ENCODE peak calls at places on chromosomes 1 and 21, in ten cellular contexts. V is left colon, W is T-cell, T is iris pigment epithelial cell, E is amniotic stem cell, P is K562, Z is mucosa of descending colon, G is ELR, S is epithelial cell of prostate, C is mesenteric fat pad. I is an unnamed sample.
A peak's percentile ranks its signal among the peaks of the same experiment; 100 is the strongest.

GRCh38 chr1:23804183-23804582 is 3.6 kb upstream of the GALE start:
- DNase-seq in P (no peak), V (no peak), C (no peak), G (no peak), W (no peak), S (no peak), Z (no peak), T (no peak), E (no peak), I (no peak)

GRCh38 chr1:182731852-182732575 is 47.6 kb upstream of the RGS8 start:
- DNase-seq in Z (no peak), S (no peak), W (no peak), V (no peak), E (no peak), G (no peak), C (no peak), T (no peak), P (no peak), I (no peak)

GRCh38 chr21:43188712-43189151 is 19.9 kb downstream of the CRYAA start:
- DNase-seq in T (no peak), C (peak; percentile 87), V (no peak), Z (no peak), P (no peak), S (no peak), W (no peak), G (no peak), E (no peak), I (no peak)

GRCh38 chr21:27586986-27587385 is 620.1 kb upstream of the ADAMTS5 start:
- DNase-seq in W (no peak), E (no peak), C (no peak), P (no peak), G (no peak), S (no peak), Z (no peak), V (no peak), T (no peak), I (no peak)

GRCh38 chr1:207971511-207972224 is 60.7 kb upstream of the CD34 start:
- DNase-seq in T (no peak), Z (no peak), C (no peak), S (no peak), W (no peak), G (no peak), P (no peak), E (no peak), V (no peak), I (no peak)

GRCh38 chr1:113812661-113813135 is 422 bp upstream of the RSBN1 start:
- DNase-seq in W (no peak), P (peak; percentile 44), V (peak; percentile 27), G (no peak), C (no peak), Z (peak; percentile 40), E (no peak), S (no peak), T (no peak), I (no peak)

GRCh38 chr1:50605186-50605875 is 182.1 kb upstream of the DMRTA2 start:
- DNase-seq in S (no peak), C (no peak), Z (peak; percentile 67), P (peak; percentile 43), G (peak; percentile 48), V (peak; percentile 22), W (no peak), E (peak; percentile 13), T (peak; percentile 66), I (no peak)

GRCh38 chr1:84884671-84885389 is 8.2 kb downstream of the LPAR3 start:
- DNase-seq in E (no peak), G (peak; percentile 26), P (no peak), W (no peak), V (no peak), C (no peak), Z (no peak), T (no peak), S (no peak), I (no peak)

GRCh38 chr1:43763497-43763973 is 56.2 kb downstream of the ST3GAL3 start:
- DNase-seq in W (peak; percentile 6), S (peak; percentile 46), T (peak; percentile 92), Z (peak; percentile 88), C (no peak), E (peak; percentile 77), P (peak; percentile 71), V (peak; percentile 64), G (peak; percentile 87), I (peak; percentile 31)

GRCh38 chr21:15171546-15171945 is 106.7 kb upstream of the NRIP1 start:
- DNase-seq in C (no peak), P (no peak), G (no peak), Z (no peak), W (no peak), E (no peak), T (no peak), V (no peak), S (no peak), I (no peak)

GRCh38 chr1:162192323-162192678 is 122.8 kb downstream of the NOS1AP start:
- DNase-seq in W (no peak), C (no peak), S (no peak), P (no peak), G (no peak), Z (no peak), V (no peak), T (no peak), E (no peak), I (no peak)

GRCh38 chr1:36161656-36162531 is 5.9 kb downstream of the MAP7D1 start:
- DNase-seq in S (peak; percentile 81), Z (no peak), P (peak; percentile 47), C (no peak), W (peak; percentile 59), V (peak; percentile 38), E (no peak), G (peak; percentile 71), T (peak; percentile 53), I (peak; percentile 50)

GRCh38 chr1:36408479-36408878 is 10.8 kb upstream of the LSM10 start:
- DNase-seq in T (no peak), C (no peak), S (no peak), V (no peak), P (no peak), E (peak; percentile 46), Z (no peak), W (no peak), G (peak; percentile 81), I (no peak)

GRCh38 chr1:9275567-9276034 is 17.1 kb upstream of the SPSB1 start:
- DNase-seq in Z (peak; percentile 56), S (no peak), P (peak; percentile 73), V (peak; percentile 71), T (peak; percentile 92), C (no peak), E (peak; percentile 81), W (peak; percentile 43), G (peak; percentile 95), I (no peak)

GRCh38 chr21:43364851-43365424 is 62.0 kb downstream of the SIK1 start:
- DNase-seq in W (no peak), T (no peak), G (no peak), S (no peak), Z (no peak), C (no peak), E (no peak), P (no peak), V (no peak), I (peak; percentile 4)

GRCh38 chr21:33817663-33818433 is 97.8 kb downstream of the ATP5PO start:
- DNase-seq in W (no peak), C (no peak), T (peak; percentile 70), E (no peak), G (no peak), S (no peak), P (peak; percentile 48), V (no peak), Z (no peak), I (no peak)

GRCh38 chr1:2974701-2975301 is 46.5 kb upstream of the ACTRT2 start:
- DNase-seq in T (no peak), W (no peak), E (no peak), V (no peak), C (peak; percentile 84), S (no peak), G (no peak), Z (no peak), P (no peak), I (no peak)

GRCh38 chr1:85146972-85147359 is 53.9 kb downstream of the SYDE2 start:
- DNase-seq in P (no peak), Z (no peak), S (no peak), G (peak; percentile 43), W (no peak), T (peak; percentile 50), E (no peak), V (no peak), C (no peak), I (no peak)

GRCh38 chr1:6243993-6244392 is at the start of gene HES3:
- DNase-seq in C (no peak), T (no peak), W (no peak), Z (no peak), E (no peak), P (no peak), S (no peak), G (no peak), V (no peak), I (no peak)

GRCh38 chr1:205834751-205835150 is 15.2 kb downstream of the PM20D1 start:
- DNase-seq in W (no peak), G (no peak), E (no peak), T (no peak), Z (peak; percentile 58), C (no peak), V (peak; percentile 43), S (peak; percentile 48), P (no peak), I (no peak)

GRCh38 chr1:153775432-153776311 is 465 bp downstream of the SLC27A3 start:
- DNase-seq in E (peak; percentile 19), T (peak; percentile 57), Z (peak; percentile 82), W (peak; percentile 50), G (peak; percentile 69), C (no peak), V (peak; percentile 84), P (no peak), S (no peak), I (peak; percentile 59)